ENCODE peak calls at places on chromosomes 3 and 15, in eight cellular contexts. One of them, this sample, is unnamed.

GRCh38 chr3:197577366-197578074 is 21.8 kb upstream of the BDH1 start:
- DNase-seq in endothelial cell: no peak
- DNase-seq in Daoy: no peak
- DNase-seq in sciatic nerve: no peak
- DNase-seq in AG10803: no peak
- DNase-seq in SW480: no peak
- DNase-seq in psoas muscle: no peak
- DNase-seq in stimulated activated CD8-positive, alpha-beta memory T cell treated with anti-CD3 and anti-CD28 coated beads, Interleukin-15, amount 100 ng/mL, for 1 hour: no peak
- DNase-seq in this sample: no peak

GRCh38 chr15:57572463-57572862 is 19.2 kb upstream of the MYZAP start:
- DNase-seq in Daoy: no peak
- DNase-seq in SW480: no peak
- DNase-seq in stimulated activated CD8-positive, alpha-beta memory T cell treated with anti-CD3 and anti-CD28 coated beads, Interleukin-15, amount 100 ng/mL, for 1 hour: no peak
- DNase-seq in sciatic nerve: no peak
- DNase-seq in psoas muscle: no peak
- DNase-seq in endothelial cell: no peak
- DNase-seq in AG10803: peak; percentile 61
- DNase-seq in this sample: peak; percentile 39

GRCh38 chr15:41919201-41919820 is 25.5 kb upstream of the SPTBN5 start:
- DNase-seq in SW480: no peak
- DNase-seq in Daoy: no peak
- DNase-seq in stimulated activated CD8-positive, alpha-beta memory T cell treated with anti-CD3 and anti-CD28 coated beads, Interleukin-15, amount 100 ng/mL, for 1 hour: no peak
- DNase-seq in sciatic nerve: no peak
- DNase-seq in psoas muscle: no peak
- DNase-seq in endothelial cell: no peak
- DNase-seq in AG10803: no peak
- DNase-seq in this sample: no peak

GRCh38 chr3:48716508-48716981 is 476 bp downstream of the IP6K2 start:
- DNase-seq in psoas muscle: no peak
- DNase-seq in SW480: no peak
- DNase-seq in Daoy: no peak
- DNase-seq in endothelial cell: peak; percentile 13
- DNase-seq in sciatic nerve: no peak
- DNase-seq in AG10803: no peak
- DNase-seq in stimulated activated CD8-positive, alpha-beta memory T cell treated with anti-CD3 and anti-CD28 coated beads, Interleukin-15, amount 100 ng/mL, for 1 hour: no peak
- DNase-seq in this sample: peak; percentile 13

GRCh38 chr3:113211370-113212154 is at the start of gene BOC:
- DNase-seq in endothelial cell: peak; percentile 44
- DNase-seq in SW480: peak; percentile 50
- DNase-seq in sciatic nerve: peak; percentile 63
- DNase-seq in AG10803: peak; percentile 81
- DNase-seq in Daoy: peak; percentile 80
- DNase-seq in stimulated activated CD8-positive, alpha-beta memory T cell treated with anti-CD3 and anti-CD28 coated beads, Interleukin-15, amount 100 ng/mL, for 1 hour: no peak
- DNase-seq in psoas muscle: peak; percentile 43
- DNase-seq in this sample: peak; percentile 51

GRCh38 chr3:147987549-147987948 is 578.4 kb downstream of the ZIC1 start:
- DNase-seq in AG10803: no peak
- DNase-seq in psoas muscle: no peak
- DNase-seq in SW480: no peak
- DNase-seq in Daoy: no peak
- DNase-seq in stimulated activated CD8-positive, alpha-beta memory T cell treated with anti-CD3 and anti-CD28 coated beads, Interleukin-15, amount 100 ng/mL, for 1 hour: no peak
- DNase-seq in endothelial cell: no peak
- DNase-seq in sciatic nerve: no peak
- DNase-seq in this sample: no peak

GRCh38 chr15:49769225-49769624 is 148.4 kb downstream of the DTWD1 start:
- DNase-seq in sciatic nerve: no peak
- DNase-seq in psoas muscle: no peak
- DNase-seq in SW480: no peak
- DNase-seq in stimulated activated CD8-positive, alpha-beta memory T cell treated with anti-CD3 and anti-CD28 coated beads, Interleukin-15, amount 100 ng/mL, for 1 hour: no peak
- DNase-seq in endothelial cell: no peak
- DNase-seq in Daoy: no peak
- DNase-seq in AG10803: peak; percentile 10
- DNase-seq in this sample: no peak

GRCh38 chr15:31867536-31868442 is 162.5 kb upstream of the CHRNA7 start:
- DNase-seq in sciatic nerve: no peak
- DNase-seq in SW480: peak; percentile 52
- DNase-seq in Daoy: peak; percentile 77
- DNase-seq in psoas muscle: peak; percentile 34
- DNase-seq in stimulated activated CD8-positive, alpha-beta memory T cell treated with anti-CD3 and anti-CD28 coated beads, Interleukin-15, amount 100 ng/mL, for 1 hour: peak; percentile 12
- DNase-seq in AG10803: peak; percentile 44
- DNase-seq in endothelial cell: peak; percentile 73
- DNase-seq in this sample: peak; percentile 28

GRCh38 chr3:158710601-158711000 is 21.7 kb downstream of the RARRES1 start:
- DNase-seq in stimulated activated CD8-positive, alpha-beta memory T cell treated with anti-CD3 and anti-CD28 coated beads, Interleukin-15, amount 100 ng/mL, for 1 hour: no peak
- DNase-seq in psoas muscle: no peak
- DNase-seq in Daoy: no peak
- DNase-seq in sciatic nerve: no peak
- DNase-seq in endothelial cell: no peak
- DNase-seq in AG10803: no peak
- DNase-seq in SW480: no peak
- DNase-seq in this sample: no peak

GRCh38 chr3:38960953-38961622 is 90.7 kb downstream of the SCN11A start:
- DNase-seq in sciatic nerve: peak; percentile 65
- DNase-seq in psoas muscle: no peak
- DNase-seq in SW480: peak; percentile 54
- DNase-seq in AG10803: peak; percentile 54
- DNase-seq in Daoy: peak; percentile 29
- DNase-seq in stimulated activated CD8-positive, alpha-beta memory T cell treated with anti-CD3 and anti-CD28 coated beads, Interleukin-15, amount 100 ng/mL, for 1 hour: no peak
- DNase-seq in endothelial cell: peak; percentile 65
- DNase-seq in this sample: peak; percentile 50

GRCh38 chr15:26766262-26766661 is 6.6 kb downstream of the GABRB3 start:
- DNase-seq in sciatic nerve: no peak
- DNase-seq in SW480: no peak
- DNase-seq in Daoy: no peak
- DNase-seq in endothelial cell: no peak
- DNase-seq in psoas muscle: no peak
- DNase-seq in stimulated activated CD8-positive, alpha-beta memory T cell treated with anti-CD3 and anti-CD28 coated beads, Interleukin-15, amount 100 ng/mL, for 1 hour: no peak
- DNase-seq in AG10803: no peak
- DNase-seq in this sample: no peak

GRCh38 chr3:120147072-120147871 is 53.0 kb upstream of the GSK3B start:
- DNase-seq in endothelial cell: no peak
- DNase-seq in stimulated activated CD8-positive, alpha-beta memory T cell treated with anti-CD3 and anti-CD28 coated beads, Interleukin-15, amount 100 ng/mL, for 1 hour: peak; percentile 4
- DNase-seq in SW480: peak; percentile 56
- DNase-seq in AG10803: no peak
- DNase-seq in sciatic nerve: no peak
- DNase-seq in psoas muscle: no peak
- DNase-seq in Daoy: peak; percentile 10
- DNase-seq in this sample: peak; percentile 36

GRCh38 chr3:13137808-13138565 is 64.8 kb upstream of the IQSEC1 start:
- DNase-seq in Daoy: no peak
- DNase-seq in AG10803: no peak
- DNase-seq in SW480: no peak
- DNase-seq in sciatic nerve: peak; percentile 53
- DNase-seq in stimulated activated CD8-positive, alpha-beta memory T cell treated with anti-CD3 and anti-CD28 coated beads, Interleukin-15, amount 100 ng/mL, for 1 hour: no peak
- DNase-seq in endothelial cell: no peak
- DNase-seq in psoas muscle: no peak
- DNase-seq in this sample: no peak

GRCh38 chr3:187629711-187630110 is 40.5 kb downstream of the SST start:
- DNase-seq in endothelial cell: no peak
- DNase-seq in Daoy: no peak
- DNase-seq in stimulated activated CD8-positive, alpha-beta memory T cell treated with anti-CD3 and anti-CD28 coated beads, Interleukin-15, amount 100 ng/mL, for 1 hour: no peak
- DNase-seq in psoas muscle: no peak
- DNase-seq in sciatic nerve: no peak
- DNase-seq in AG10803: peak; percentile 97
- DNase-seq in SW480: no peak
- DNase-seq in this sample: peak; percentile 82

GRCh38 chr15:51251591-51251990 is 86.8 kb downstream of the CYP19A1 start:
- DNase-seq in SW480: no peak
- DNase-seq in psoas muscle: no peak
- DNase-seq in stimulated activated CD8-positive, alpha-beta memory T cell treated with anti-CD3 and anti-CD28 coated beads, Interleukin-15, amount 100 ng/mL, for 1 hour: no peak
- DNase-seq in sciatic nerve: no peak
- DNase-seq in Daoy: no peak
- DNase-seq in AG10803: no peak
- DNase-seq in endothelial cell: no peak
- DNase-seq in this sample: no peak

GRCh38 chr15:68106656-68107055 is 52.5 kb downstream of the PIAS1 start:
- DNase-seq in Daoy: no peak
- DNase-seq in stimulated activated CD8-positive, alpha-beta memory T cell treated with anti-CD3 and anti-CD28 coated beads, Interleukin-15, amount 100 ng/mL, for 1 hour: no peak
- DNase-seq in endothelial cell: no peak
- DNase-seq in SW480: no peak
- DNase-seq in psoas muscle: no peak
- DNase-seq in AG10803: peak; percentile 37
- DNase-seq in sciatic nerve: no peak
- DNase-seq in this sample: no peak

GRCh38 chr3:11445883-11446282 is 173.7 kb downstream of the ATG7 start:
- DNase-seq in Daoy: no peak
- DNase-seq in SW480: no peak
- DNase-seq in stimulated activated CD8-positive, alpha-beta memory T cell treated with anti-CD3 and anti-CD28 coated beads, Interleukin-15, amount 100 ng/mL, for 1 hour: no peak
- DNase-seq in AG10803: peak; percentile 43
- DNase-seq in endothelial cell: no peak
- DNase-seq in psoas muscle: no peak
- DNase-seq in sciatic nerve: no peak
- DNase-seq in this sample: peak; percentile 32

GRCh38 chr3:17258823-17259436 is 374.2 kb downstream of the PLCL2 start:
- DNase-seq in psoas muscle: no peak
- DNase-seq in sciatic nerve: no peak
- DNase-seq in SW480: peak; percentile 15
- DNase-seq in AG10803: peak; percentile 35
- DNase-seq in stimulated activated CD8-positive, alpha-beta memory T cell treated with anti-CD3 and anti-CD28 coated beads, Interleukin-15, amount 100 ng/mL, for 1 hour: no peak
- DNase-seq in endothelial cell: peak; percentile 23
- DNase-seq in Daoy: peak; percentile 3
- DNase-seq in this sample: peak; percentile 41

GRCh38 chr3:150371741-150372254 is 36.3 kb upstream of the TSC22D2 start:
- DNase-seq in SW480: peak; percentile 94
- DNase-seq in sciatic nerve: no peak
- DNase-seq in endothelial cell: no peak
- DNase-seq in psoas muscle: no peak
- DNase-seq in Daoy: peak; percentile 97
- DNase-seq in stimulated activated CD8-positive, alpha-beta memory T cell treated with anti-CD3 and anti-CD28 coated beads, Interleukin-15, amount 100 ng/mL, for 1 hour: no peak
- DNase-seq in AG10803: peak; percentile 99
- DNase-seq in this sample: peak; percentile 97

GRCh38 chr3:46898321-46899150 is 21.0 kb downstream of the PTH1R start:
- DNase-seq in SW480: no peak
- DNase-seq in stimulated activated CD8-positive, alpha-beta memory T cell treated with anti-CD3 and anti-CD28 coated beads, Interleukin-15, amount 100 ng/mL, for 1 hour: no peak
- DNase-seq in sciatic nerve: no peak
- DNase-seq in Daoy: no peak
- DNase-seq in AG10803: no peak
- DNase-seq in endothelial cell: no peak
- DNase-seq in psoas muscle: peak; percentile 49
- DNase-seq in this sample: no peak

GRCh38 chr3:102074951-102075350 is 225.6 kb downstream of the NFKBIZ start:
- DNase-seq in SW480: no peak
- DNase-seq in Daoy: no peak
- DNase-seq in AG10803: peak; percentile 14
- DNase-seq in endothelial cell: no peak
- DNase-seq in sciatic nerve: no peak
- DNase-seq in psoas muscle: no peak
- DNase-seq in stimulated activated CD8-positive, alpha-beta memory T cell treated with anti-CD3 and anti-CD28 coated beads, Interleukin-15, amount 100 ng/mL, for 1 hour: no peak
- DNase-seq in this sample: peak; percentile 91

GRCh38 chr15:60648928-60649679 is 170.2 kb upstream of the ICE2 start:
- DNase-seq in psoas muscle: no peak
- DNase-seq in Daoy: no peak
- DNase-seq in AG10803: no peak
- DNase-seq in SW480: no peak
- DNase-seq in endothelial cell: no peak
- DNase-seq in sciatic nerve: no peak
- DNase-seq in stimulated activated CD8-positive, alpha-beta memory T cell treated with anti-CD3 and anti-CD28 coated beads, Interleukin-15, amount 100 ng/mL, for 1 hour: no peak
- DNase-seq in this sample: no peak

GRCh38 chr3:53114011-53114400 is 16.2 kb downstream of the RFT1 start:
- DNase-seq in AG10803: peak; percentile 73
- DNase-seq in SW480: peak; percentile 61
- DNase-seq in stimulated activated CD8-positive, alpha-beta memory T cell treated with anti-CD3 and anti-CD28 coated beads, Interleukin-15, amount 100 ng/mL, for 1 hour: peak; percentile 69
- DNase-seq in Daoy: peak; percentile 67
- DNase-seq in endothelial cell: peak; percentile 84
- DNase-seq in psoas muscle: peak; percentile 75
- DNase-seq in sciatic nerve: peak; percentile 91
- DNase-seq in this sample: peak; percentile 79

GRCh38 chr3:4533489-4534443 is 40.6 kb downstream of the ITPR1 start:
- DNase-seq in Daoy: peak; percentile 21
- DNase-seq in sciatic nerve: no peak
- DNase-seq in endothelial cell: peak; percentile 62
- DNase-seq in SW480: no peak
- DNase-seq in stimulated activated CD8-positive, alpha-beta memory T cell treated with anti-CD3 and anti-CD28 coated beads, Interleukin-15, amount 100 ng/mL, for 1 hour: no peak
- DNase-seq in psoas muscle: peak; percentile 21
- DNase-seq in AG10803: no peak
- DNase-seq in this sample: peak; percentile 25

GRCh38 chr15:101535170-101535902 is 45.8 kb upstream of the PCSK6 start:
- DNase-seq in SW480: no peak
- DNase-seq in AG10803: no peak
- DNase-seq in sciatic nerve: no peak
- DNase-seq in Daoy: no peak
- DNase-seq in stimulated activated CD8-positive, alpha-beta memory T cell treated with anti-CD3 and anti-CD28 coated beads, Interleukin-15, amount 100 ng/mL, for 1 hour: no peak
- DNase-seq in psoas muscle: no peak
- DNase-seq in endothelial cell: no peak
- DNase-seq in this sample: no peak

GRCh38 chr3:177545964-177546363 is 348.7 kb upstream of the TBL1XR1 start:
- DNase-seq in Daoy: no peak
- DNase-seq in sciatic nerve: no peak
- DNase-seq in AG10803: peak; percentile 43
- DNase-seq in psoas muscle: no peak
- DNase-seq in SW480: no peak
- DNase-seq in stimulated activated CD8-positive, alpha-beta memory T cell treated with anti-CD3 and anti-CD28 coated beads, Interleukin-15, amount 100 ng/mL, for 1 hour: no peak
- DNase-seq in endothelial cell: no peak
- DNase-seq in this sample: no peak

GRCh38 chr3:160996811-160997210 is 108.3 kb downstream of the B3GALNT1 start:
- DNase-seq in endothelial cell: no peak
- DNase-seq in AG10803: no peak
- DNase-seq in SW480: no peak
- DNase-seq in psoas muscle: no peak
- DNase-seq in sciatic nerve: no peak
- DNase-seq in stimulated activated CD8-positive, alpha-beta memory T cell treated with anti-CD3 and anti-CD28 coated beads, Interleukin-15, amount 100 ng/mL, for 1 hour: no peak
- DNase-seq in Daoy: no peak
- DNase-seq in this sample: no peak

GRCh38 chr3:185585523-185585861 is 603 bp upstream of the SENP2 start:
- DNase-seq in Daoy: no peak
- DNase-seq in psoas muscle: no peak
- DNase-seq in stimulated activated CD8-positive, alpha-beta memory T cell treated with anti-CD3 and anti-CD28 coated beads, Interleukin-15, amount 100 ng/mL, for 1 hour: no peak
- DNase-seq in SW480: peak; percentile 16
- DNase-seq in endothelial cell: no peak
- DNase-seq in AG10803: no peak
- DNase-seq in sciatic nerve: no peak
- DNase-seq in this sample: peak; percentile 5

GRCh38 chr3:106745344-106746168 is 631.7 kb upstream of the CCDC54 start:
- DNase-seq in psoas muscle: no peak
- DNase-seq in SW480: no peak
- DNase-seq in sciatic nerve: no peak
- DNase-seq in AG10803: peak; percentile 88
- DNase-seq in stimulated activated CD8-positive, alpha-beta memory T cell treated with anti-CD3 and anti-CD28 coated beads, Interleukin-15, amount 100 ng/mL, for 1 hour: no peak
- DNase-seq in Daoy: no peak
- DNase-seq in endothelial cell: no peak
- DNase-seq in this sample: peak; percentile 57

GRCh38 chr15:68391084-68391483 is 40.9 kb downstream of the ITGA11 start:
- DNase-seq in psoas muscle: no peak
- DNase-seq in Daoy: no peak
- DNase-seq in sciatic nerve: peak; percentile 10
- DNase-seq in AG10803: no peak
- DNase-seq in stimulated activated CD8-positive, alpha-beta memory T cell treated with anti-CD3 and anti-CD28 coated beads, Interleukin-15, amount 100 ng/mL, for 1 hour: no peak
- DNase-seq in endothelial cell: no peak
- DNase-seq in SW480: no peak
- DNase-seq in this sample: no peak

GRCh38 chr3:33128706-33129105 is 14.9 kb downstream of the CRTAP start:
- DNase-seq in stimulated activated CD8-positive, alpha-beta memory T cell treated with anti-CD3 and anti-CD28 coated beads, Interleukin-15, amount 100 ng/mL, for 1 hour: no peak
- DNase-seq in endothelial cell: no peak
- DNase-seq in psoas muscle: no peak
- DNase-seq in AG10803: peak; percentile 24
- DNase-seq in Daoy: no peak
- DNase-seq in SW480: no peak
- DNase-seq in sciatic nerve: no peak
- DNase-seq in this sample: peak; percentile 63